ENCODE peak calls at places on chromosomes 11 and 22, in eight cellular contexts. F is GM06990, V is cardiac fibroblast, K is AG10803, J is osteocyte, C is fibroblast of lung, S is lower leg skin, M is OCI-LY7. H is an unnamed sample.

GRCh38 chr22:37281646-37282384 is 493 bp upstream of the CYTH4 start:
- DNase-seq in F (no peak), C (no peak), S (no peak), M (no peak), J (no peak), K (no peak), V (no peak), H (no peak)

GRCh38 chr11:133506551-133507094 is 25.7 kb downstream of the OPCML start:
- DNase-seq in S (no peak), K (no peak), J (peak; percentile 57), F (no peak), C (no peak), V (no peak), M (no peak), H (no peak)

GRCh38 chr22:39174498-39175120 is 22.1 kb upstream of the CBX7 start:
- DNase-seq in F (no peak), S (peak; percentile 60), K (peak; percentile 84), M (peak; percentile 78), C (peak; percentile 87), J (peak; percentile 96), V (peak; percentile 99), H (peak; percentile 41)

GRCh38 chr11:100152751-100153150 is 534.3 kb upstream of the ARHGAP42 start:
- DNase-seq in M (no peak), F (no peak), S (no peak), V (no peak), J (no peak), K (no peak), C (no peak), H (no peak)

GRCh38 chr22:38317237-38317994 is at the start of gene CSNK1E:
- DNase-seq in M (peak; percentile 79), V (peak; percentile 74), J (peak; percentile 91), S (peak; percentile 73), C (peak; percentile 59), F (peak; percentile 66), K (peak; percentile 58), H (peak; percentile 72)

GRCh38 chr11:122038543-122038942 is 77.5 kb downstream of the BLID start:
- DNase-seq in F (no peak), C (peak; percentile 43), K (peak; percentile 99), J (no peak), V (peak; percentile 87), M (no peak), S (no peak), H (no peak)

GRCh38 chr11:117523680-117524079 is 196.0 kb downstream of the CEP164 start:
- DNase-seq in S (no peak), M (no peak), C (no peak), V (no peak), F (no peak), K (peak; percentile 50), J (no peak), H (no peak)

GRCh38 chr11:11570823-11571222 is 51.0 kb downstream of the GALNT18 start:
- DNase-seq in F (no peak), M (no peak), K (no peak), C (no peak), V (no peak), J (no peak), S (no peak), H (no peak)

GRCh38 chr11:45007011-45007410 is 56.3 kb upstream of the TP53I11 start:
- DNase-seq in V (no peak), J (no peak), C (no peak), M (no peak), S (no peak), F (no peak), K (no peak), H (no peak)

GRCh38 chr11:32259641-32260081 is 168.8 kb downstream of the RCN1 start:
- DNase-seq in J (no peak), M (no peak), S (no peak), V (peak; percentile 92), K (peak; percentile 10), F (peak; percentile 26), C (peak; percentile 99), H (no peak)

GRCh38 chr11:84824624-84825023 is 802.5 kb downstream of the DLG2 start:
- DNase-seq in C (no peak), V (no peak), S (no peak), F (no peak), M (no peak), J (no peak), K (peak; percentile 42), H (no peak)

GRCh38 chr11:17707833-17708232 is 11.5 kb upstream of the MYOD1 start:
- DNase-seq in C (no peak), F (no peak), S (no peak), V (no peak), K (no peak), M (no peak), J (no peak), H (no peak)

GRCh38 chr11:82719316-82719715 is 14.3 kb downstream of the FAM181B start:
- DNase-seq in C (no peak), F (no peak), J (no peak), S (no peak), V (no peak), K (no peak), M (no peak), H (no peak)

GRCh38 chr11:44628730-44629361 is 63.4 kb downstream of the CD82 start:
- DNase-seq in F (no peak), M (no peak), K (no peak), C (no peak), J (peak; percentile 65), S (no peak), V (no peak), H (no peak)

GRCh38 chr11:128825050-128825806 is 41.9 kb downstream of the KCNJ1 start:
- DNase-seq in M (no peak), S (no peak), C (no peak), F (no peak), K (no peak), J (no peak), V (no peak), H (no peak)

GRCh38 chr11:15523576-15523975 is 408.9 kb downstream of the INSC start:
- DNase-seq in J (no peak), C (no peak), M (no peak), F (no peak), V (no peak), K (no peak), S (no peak), H (no peak)

GRCh38 chr11:13339196-13340153 is 61.9 kb downstream of the BMAL1 start:
- DNase-seq in C (peak; percentile 99), S (no peak), K (peak; percentile 94), J (no peak), V (peak; percentile 96), F (no peak), M (no peak), H (no peak)

GRCh38 chr11:60657880-60658279 is 41.5 kb upstream of the MS4A8 start:
- DNase-seq in S (no peak), K (no peak), J (no peak), C (no peak), M (no peak), V (no peak), F (no peak), H (no peak)

GRCh38 chr11:65323813-65324212 is 9.1 kb downstream of the CDC42EP2 start:
- DNase-seq in K (no peak), J (no peak), V (no peak), C (peak; percentile 37), S (no peak), F (no peak), M (no peak), H (no peak)

GRCh38 chr11:123429851-123430735 is at the start of gene GRAMD1B:
- DNase-seq in J (peak; percentile 85), F (peak; percentile 77), S (no peak), V (peak; percentile 65), K (peak; percentile 83), M (no peak), C (peak; percentile 25), H (peak; percentile 36)

GRCh38 chr11:9905562-9905961 is 241.7 kb downstream of the SWAP70 start:
- DNase-seq in M (no peak), J (no peak), K (peak; percentile 70), V (no peak), S (no peak), C (no peak), F (no peak), H (no peak)
- TF ChIP-seq CTCF in M (no peak), J (no peak), K (no peak), V (no peak), S (no peak), C (no peak), F (no peak), H (no peak)

GRCh38 chr11:63922673-63923192 is 5.8 kb upstream of the RCOR2 start:
- DNase-seq in K (no peak), F (no peak), V (no peak), M (no peak), J (no peak), C (no peak), S (no peak), H (no peak)

GRCh38 chr11:63918576-63919171 is 1.7 kb upstream of the RCOR2 start:
- DNase-seq in S (no peak), V (no peak), K (peak; percentile 44), J (no peak), C (peak; percentile 30), F (no peak), M (no peak), H (no peak)

GRCh38 chr11:63920126-63920869 is 3.3 kb upstream of the RCOR2 start:
- DNase-seq in F (no peak), C (peak; percentile 25), J (no peak), V (peak; percentile 55), K (peak; percentile 37), M (no peak), S (no peak), H (no peak)

GRCh38 chr11:63919267-63920125 is 2.5 kb upstream of the RCOR2 start:
- DNase-seq in S (no peak), F (no peak), C (peak; percentile 26), J (no peak), M (no peak), V (no peak), K (no peak), H (no peak)

GRCh38 chr11:63920870-63921417 is 4.0 kb upstream of the RCOR2 start:
- DNase-seq in K (no peak), C (no peak), S (no peak), J (no peak), F (no peak), V (no peak), M (peak; percentile 51), H (peak; percentile 49)
- TF ChIP-seq CTCF in K (peak; percentile 39), C (peak; percentile 46), S (no peak), J (peak; percentile 53), F (peak; percentile 85), V (peak; percentile 53), M (peak; percentile 79), H (no peak)

GRCh38 chr11:130114726-130115125 is 44.9 kb upstream of the ST14 start:
- DNase-seq in S (no peak), K (no peak), M (peak; percentile 51), V (no peak), C (no peak), J (no peak), F (no peak), H (no peak)
- TF ChIP-seq CTCF in S (no peak), K (no peak), M (peak; percentile 3), V (no peak), C (no peak), J (no peak), F (no peak), H (no peak)

DNA sequence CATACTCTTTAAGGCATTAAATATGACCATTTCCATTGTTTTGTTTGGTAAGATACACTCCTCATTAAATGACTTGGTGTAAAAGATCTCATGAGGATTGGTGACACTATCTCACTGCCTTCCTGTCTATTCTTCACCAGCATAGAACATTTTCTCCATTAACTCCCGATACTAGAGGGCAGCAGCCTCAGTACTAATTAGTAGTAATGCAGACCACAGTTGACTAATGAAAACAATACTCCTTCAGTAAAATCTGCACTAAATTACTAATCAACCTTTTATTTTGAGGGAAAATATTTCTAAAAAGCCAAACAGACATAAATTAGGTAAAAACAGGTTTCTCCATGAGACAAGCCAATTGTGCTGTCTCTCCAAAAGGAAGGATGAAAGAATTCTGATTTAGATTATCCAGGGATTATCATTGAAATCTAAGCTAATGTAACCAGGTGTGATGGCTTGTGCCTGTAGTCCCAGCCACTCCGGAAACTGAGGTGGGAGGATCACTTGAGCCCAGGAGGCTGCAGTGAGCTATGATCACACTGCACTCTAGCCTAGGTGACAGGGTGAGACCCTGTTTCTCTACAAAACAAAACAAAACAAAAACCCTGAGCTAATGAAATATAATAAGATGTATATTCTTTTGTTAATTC is 9.4 kb downstream of the PGM2L1 start:
- DNase-seq in M (peak; percentile 63), K (peak; percentile 46), V (peak; percentile 66), J (no peak), C (peak; percentile 65), F (peak; percentile 7), S (peak; percentile 79), H (no peak)
- TF ChIP-seq CTCF in M (peak; percentile 94), K (peak; percentile 82), V (peak; percentile 74), J (peak; percentile 85), C (peak; percentile 79), F (peak; percentile 78), S (no peak), H (peak; percentile 73)